ENCODE peak calls at places on chromosome 16, in four cellular contexts. One of them, this sample, is unnamed.

GRCh38 chr16:646679-647172 is 2.4 kb upstream of the WDR90 start:
- DNase-seq in fibroblast of lung: no peak
- DNase-seq in IMR-90: no peak
- DNase-seq in GM12878: no peak
- DNase-seq in this sample: no peak

GRCh38 chr16:65895486-65895885 is 471.0 kb upstream of the CDH5 start:
- DNase-seq in GM12878: no peak
- DNase-seq in fibroblast of lung: no peak
- DNase-seq in IMR-90: no peak
- DNase-seq in this sample: no peak

GRCh38 chr16:1794908-1795666 is 1.6 kb upstream of the IGFALS start:
- DNase-seq in IMR-90: no peak
- DNase-seq in GM12878: no peak
- DNase-seq in fibroblast of lung: no peak
- DNase-seq in this sample: no peak

GRCh38 chr16:89115216-89115949 is 21.7 kb downstream of the ACSF3 start:
- DNase-seq in GM12878: peak
- DNase-seq in fibroblast of lung: peak
- DNase-seq in IMR-90: no peak
- DNase-seq in this sample: peak

GRCh38 chr16:9798952-9799590 is 383.2 kb downstream of the GRIN2A start:
- DNase-seq in fibroblast of lung: no peak
- DNase-seq in IMR-90: no peak
- DNase-seq in GM12878: no peak
- DNase-seq in this sample: no peak

GRCh38 chr16:79885320-79885719 is 284.8 kb upstream of the MAF start:
- DNase-seq in IMR-90: no peak
- DNase-seq in fibroblast of lung: no peak
- DNase-seq in GM12878: no peak
- DNase-seq in this sample: no peak

GRCh38 chr16:72987480-72987901 is 60.4 kb downstream of the ZFHX3 start:
- DNase-seq in GM12878: no peak
- DNase-seq in fibroblast of lung: no peak
- DNase-seq in IMR-90: no peak
- DNase-seq in this sample: no peak

GRCh38 chr16:46775214-46775613 is 27.1 kb upstream of the MYLK3 start:
- DNase-seq in IMR-90: peak
- DNase-seq in fibroblast of lung: peak
- DNase-seq in GM12878: no peak
- DNase-seq in this sample: no peak

GRCh38 chr16:53609536-53609935 is 94.1 kb downstream of the RPGRIP1L start:
- DNase-seq in GM12878: no peak
- DNase-seq in fibroblast of lung: no peak
- DNase-seq in IMR-90: no peak
- DNase-seq in this sample: no peak

GRCh38 chr16:23365602-23366240 is 63.6 kb downstream of the SCNN1B start:
- DNase-seq in fibroblast of lung: no peak
- DNase-seq in GM12878: peak
- DNase-seq in IMR-90: no peak
- DNase-seq in this sample: peak

GRCh38 chr16:10511829-10512228 is 68.6 kb downstream of the EMP2 start:
- DNase-seq in fibroblast of lung: no peak
- DNase-seq in IMR-90: no peak
- DNase-seq in GM12878: no peak
- DNase-seq in this sample: peak

GRCh38 chr16:23700509-23700908 is 12.5 kb downstream of the ERN2 start:
- DNase-seq in GM12878: no peak
- DNase-seq in fibroblast of lung: no peak
- DNase-seq in IMR-90: no peak
- DNase-seq in this sample: no peak

GRCh38 chr16:23158114-23158513 is 8.9 kb upstream of the USP31 start:
- DNase-seq in IMR-90: no peak
- DNase-seq in fibroblast of lung: no peak
- DNase-seq in GM12878: no peak
- DNase-seq in this sample: no peak

GRCh38 chr16:74862743-74863244 is 88.2 kb upstream of the FA2H start:
- DNase-seq in IMR-90: peak
- DNase-seq in fibroblast of lung: peak
- DNase-seq in GM12878: peak
- DNase-seq in this sample: peak

GRCh38 chr16:54846761-54847160 is 83.9 kb upstream of the IRX5 start:
- DNase-seq in fibroblast of lung: peak
- DNase-seq in GM12878: no peak
- DNase-seq in IMR-90: no peak
- DNase-seq in this sample: peak

GRCh38 chr16:56732366-56732765 is 2.4 kb downstream of the NUP93 start:
- DNase-seq in GM12878: peak
- DNase-seq in IMR-90: no peak
- DNase-seq in fibroblast of lung: no peak
- DNase-seq in this sample: no peak

DNA sequence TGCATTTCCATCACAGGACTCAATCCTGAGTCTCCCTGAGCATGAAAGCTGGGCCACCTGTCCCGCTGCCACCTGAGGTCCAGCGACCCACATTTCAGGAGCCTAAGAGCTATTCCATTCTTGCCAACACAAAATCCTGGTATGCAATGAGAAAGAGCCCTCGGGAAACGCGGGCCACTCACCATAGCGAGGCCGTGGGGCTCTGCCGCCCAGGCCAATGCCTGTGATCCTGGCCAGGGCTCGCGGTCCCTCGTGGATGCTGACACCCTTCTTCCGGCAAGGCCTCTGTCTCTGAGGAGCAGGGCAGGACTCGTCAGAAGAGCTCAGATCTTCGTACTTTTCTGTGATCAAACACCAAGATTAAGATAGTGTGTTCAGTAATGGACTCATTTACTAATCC is 11.6 kb downstream of the NUDT16L1 start:
- DNase-seq in fibroblast of lung: no peak
- DNase-seq in GM12878: no peak
- DNase-seq in IMR-90: no peak
- DNase-seq in this sample: no peak
- H3K4me3 ChIP-seq in fibroblast of lung: no peak
- H3K4me3 ChIP-seq in GM12878: no peak
- H3K4me3 ChIP-seq in IMR-90: no peak
- H3K4me3 ChIP-seq in this sample: no peak

DNA sequence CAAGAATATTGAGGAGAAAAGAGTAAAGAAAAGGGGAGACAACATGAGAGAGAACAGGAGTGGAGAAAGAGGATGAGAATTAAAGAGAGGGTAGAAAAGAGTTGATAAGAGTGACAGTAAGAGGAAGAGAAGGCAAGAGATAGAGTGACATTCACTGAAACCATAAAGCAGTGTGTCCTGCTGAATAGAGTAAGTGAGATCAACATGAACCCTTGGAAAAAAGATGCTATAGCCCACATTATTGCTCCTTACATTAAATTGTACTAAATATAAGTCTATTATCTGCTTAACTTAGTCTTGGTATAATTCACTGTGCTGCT is 489.5 kb downstream of the SHISA9 start:
- DNase-seq in fibroblast of lung: no peak
- DNase-seq in IMR-90: no peak
- DNase-seq in GM12878: no peak
- DNase-seq in this sample: no peak
- H2AFZ ChIP-seq in fibroblast of lung: no peak
- H2AFZ ChIP-seq in IMR-90: no peak
- H2AFZ ChIP-seq in GM12878: peak
- H2AFZ ChIP-seq in this sample: no peak

GRCh38 chr16:27549607-27549856 is 181 bp downstream of the GTF3C1 start:
- DNase-seq in GM12878: no peak
- DNase-seq in IMR-90: no peak
- DNase-seq in fibroblast of lung: no peak
- DNase-seq in this sample: no peak
- H3K4me3 ChIP-seq in GM12878: peak
- H3K4me3 ChIP-seq in IMR-90: peak
- H3K4me3 ChIP-seq in fibroblast of lung: peak
- H3K4me3 ChIP-seq in this sample: peak

GRCh38 chr16:66946974-66947301 is 11.6 kb downstream of the CES2 start:
- DNase-seq in IMR-90: no peak
- DNase-seq in fibroblast of lung: no peak
- DNase-seq in GM12878: no peak
- DNase-seq in this sample: no peak

GRCh38 chr16:66947302-66948033 is 12.2 kb downstream of the CES2 start:
- DNase-seq in GM12878: peak
- DNase-seq in fibroblast of lung: peak
- DNase-seq in IMR-90: peak
- DNase-seq in this sample: peak

GRCh38 chr16:66946541-66946940 is 11.2 kb downstream of the CES2 start:
- DNase-seq in IMR-90: no peak
- DNase-seq in fibroblast of lung: no peak
- DNase-seq in GM12878: no peak
- DNase-seq in this sample: no peak

GRCh38 chr16:66949472-66949871 is 11.6 kb upstream of the CES3 start:
- DNase-seq in IMR-90: no peak
- DNase-seq in GM12878: no peak
- DNase-seq in fibroblast of lung: no peak
- DNase-seq in this sample: no peak

GRCh38 chr16:66948034-66948821 is 12.8 kb upstream of the CES3 start:
- DNase-seq in fibroblast of lung: no peak
- DNase-seq in IMR-90: no peak
- DNase-seq in GM12878: no peak
- DNase-seq in this sample: no peak
- H2AFZ ChIP-seq in fibroblast of lung: peak
- H2AFZ ChIP-seq in IMR-90: peak
- H2AFZ ChIP-seq in GM12878: peak
- H2AFZ ChIP-seq in this sample: peak

DNA sequence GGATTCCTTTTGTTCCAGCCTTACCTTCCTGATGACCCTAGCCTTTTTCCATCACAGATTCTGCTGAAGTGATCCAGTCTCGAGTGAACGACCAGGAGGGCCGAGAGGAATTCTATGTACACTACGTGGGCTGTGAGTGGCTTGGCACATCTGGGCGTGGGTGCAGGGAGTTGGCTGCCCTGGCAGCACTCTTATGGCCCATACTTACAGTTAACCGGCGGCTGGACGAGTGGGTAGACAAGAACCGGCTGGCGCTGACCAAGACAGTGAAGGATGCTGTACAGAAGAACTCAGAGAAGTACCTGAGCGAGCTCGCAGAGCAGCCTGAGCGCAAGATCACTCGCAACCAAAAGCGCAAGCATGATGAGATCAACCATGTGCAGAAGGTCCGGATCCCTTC is 2.7 kb downstream of the KAT8 start:
- DNase-seq in fibroblast of lung: no peak
- DNase-seq in IMR-90: no peak
- DNase-seq in GM12878: no peak
- DNase-seq in this sample: no peak
- H3K4me3 ChIP-seq in fibroblast of lung: no peak
- H3K4me3 ChIP-seq in IMR-90: no peak
- H3K4me3 ChIP-seq in GM12878: no peak
- H3K4me3 ChIP-seq in this sample: no peak